ENCODE peak calls at places on chromosomes 7 and 10, in seven cellular contexts. M, E, I, O, H, D and A are unnamed samples.

GRCh38 chr7:99112097-99112496 is 31.8 kb downstream of the SMURF1 start:
- DNase-seq in E (peak; percentile 59), D (no peak), O (no peak), H (no peak), I (no peak), M (no peak), A (no peak)

GRCh38 chr7:38452615-38453014 is 178.6 kb downstream of the AMPH start:
- DNase-seq in M (no peak), O (no peak), H (no peak), E (no peak), D (no peak), I (no peak), A (no peak)

GRCh38 chr10:451856-452255 is 237.6 kb downstream of the DIP2C start:
- DNase-seq in M (no peak), I (no peak), O (no peak), D (no peak), H (no peak), E (no peak), A (no peak)

GRCh38 chr10:28939352-28940157 is 262.2 kb downstream of the BAMBI start:
- DNase-seq in O (no peak), E (no peak), M (peak; percentile 97), H (peak; percentile 73), D (peak; percentile 53), I (no peak), A (peak; percentile 39)

GRCh38 chr10:35934637-35934995 is 292.5 kb upstream of the FZD8 start:
- DNase-seq in E (no peak), O (no peak), D (no peak), M (no peak), H (no peak), I (no peak), A (no peak)

GRCh38 chr10:17645591-17646345 is 1.8 kb downstream of the STAM start:
- DNase-seq in D (no peak), O (no peak), M (no peak), E (peak; percentile 67), H (no peak), I (no peak), A (no peak)

GRCh38 chr7:77727936-77728701 is 31.9 kb downstream of the RSBN1L start:
- DNase-seq in O (no peak), H (no peak), I (no peak), M (no peak), D (no peak), E (no peak), A (no peak)

GRCh38 chr10:52027055-52027454 is 287.0 kb upstream of the DKK1 start:
- DNase-seq in H (no peak), M (no peak), I (no peak), D (no peak), E (no peak), O (no peak), A (no peak)

GRCh38 chr7:23299770-23300300 is 696 bp downstream of the MALSU1 start:
- DNase-seq in D (peak; percentile 41), O (no peak), E (no peak), H (no peak), M (no peak), I (no peak), A (no peak)

GRCh38 chr7:83751217-83751616 is 102.3 kb upstream of the SEMA3E start:
- DNase-seq in E (peak; percentile 77), H (no peak), I (no peak), O (no peak), D (no peak), M (peak; percentile 29), A (no peak)

GRCh38 chr10:94066411-94066810 is 72.7 kb downstream of the PLCE1 start:
- DNase-seq in M (peak; percentile 30), O (no peak), H (no peak), I (no peak), E (peak; percentile 14), D (no peak), A (no peak)
- TF ChIP-seq CTCF in M (no peak), O (no peak), H (no peak), I (no peak), E (no peak), D (no peak), A (no peak)

GRCh38 chr7:111096997-111097396 is 6.1 kb downstream of the LRRN3 start:
- DNase-seq in H (no peak), O (no peak), D (no peak), I (no peak), M (no peak), E (no peak), A (no peak)
- H3K4me3 ChIP-seq in H (no peak overlapping the region), O (no peak overlapping the region), D (no peak overlapping the region), I (no peak overlapping the region), M (no peak overlapping the region), E (no peak overlapping the region), A (no peak overlapping the region)

GRCh38 chr7:142153400-142153799 is 41.9 kb downstream of the MGAM2 start:
- DNase-seq in D (no peak), I (no peak), E (peak; percentile 44), M (peak; percentile 17), H (no peak), O (no peak), A (no peak)
- TF ChIP-seq CTCF in D (peak; percentile 44), I (peak; percentile 8), E (peak; percentile 56), M (peak; percentile 73), H (no peak), O (peak; percentile 20), A (no peak)

GRCh38 chr7:64758151-64758550 is 36.1 kb upstream of the ZNF138 start:
- DNase-seq in E (peak; percentile 13), M (no peak), D (no peak), O (no peak), I (no peak), H (no peak), A (no peak)

GRCh38 chr7:64747802-64748201 is 46.4 kb upstream of the ZNF138 start:
- DNase-seq in O (no peak), D (no peak), H (no peak), M (no peak), E (no peak), I (no peak), A (no peak)

GRCh38 chr7:64755881-64756280 is 38.3 kb upstream of the ZNF138 start:
- DNase-seq in E (no peak), M (no peak), D (no peak), I (no peak), H (no peak), O (no peak), A (no peak)

DNA sequence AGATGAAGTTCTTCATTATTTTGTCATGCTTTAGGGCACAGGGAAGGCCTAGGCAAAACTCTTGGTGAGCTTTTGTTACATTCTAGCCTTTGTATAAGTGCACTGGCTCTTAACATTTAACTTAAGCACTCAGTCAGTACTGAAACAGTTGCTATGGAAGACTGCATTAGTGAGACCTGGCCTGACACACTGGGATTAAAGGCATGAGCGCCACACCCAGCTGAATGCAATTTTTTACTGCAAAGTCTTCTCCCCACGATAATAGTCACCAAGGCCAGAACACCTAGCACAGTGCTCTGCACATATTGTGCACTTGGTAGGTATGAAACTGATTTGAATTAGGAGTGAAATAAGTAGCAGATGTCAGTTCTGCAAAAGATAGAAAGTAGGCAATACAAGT is 41.2 kb upstream of the ZNF138 start:
- DNase-seq in I (no peak), O (no peak), E (no peak), M (no peak), D (no peak), H (no peak), A (no peak)
- H3K4me3 ChIP-seq in I (no peak overlapping the region), O (no peak overlapping the region), E (no peak overlapping the region), M (no peak overlapping the region), D (no peak overlapping the region), H (no peak overlapping the region), A (no peak overlapping the region)

GRCh38 chr10:119252470-119253151 is 45.2 kb downstream of the GRK5 start:
- DNase-seq in O (no peak), D (no peak), E (no peak), I (no peak), M (no peak), H (no peak), A (no peak)

GRCh38 chr10:119253433-119254174 is 46.2 kb downstream of the GRK5 start:
- DNase-seq in M (peak; percentile 96), H (peak; percentile 89), O (peak; percentile 97), I (peak; percentile 48), E (peak; percentile 87), D (peak; percentile 97), A (peak; percentile 75)

GRCh38 chr10:119251315-119251708 is 43.9 kb downstream of the GRK5 start:
- DNase-seq in M (peak; percentile 84), H (peak; percentile 90), E (no peak), I (no peak), D (peak; percentile 80), O (no peak), A (no peak)

GRCh38 chr10:119250641-119251314 is 43.4 kb downstream of the GRK5 start:
- DNase-seq in D (peak; percentile 93), I (no peak), H (no peak), M (peak; percentile 91), E (peak; percentile 81), O (no peak), A (no peak)

DNA sequence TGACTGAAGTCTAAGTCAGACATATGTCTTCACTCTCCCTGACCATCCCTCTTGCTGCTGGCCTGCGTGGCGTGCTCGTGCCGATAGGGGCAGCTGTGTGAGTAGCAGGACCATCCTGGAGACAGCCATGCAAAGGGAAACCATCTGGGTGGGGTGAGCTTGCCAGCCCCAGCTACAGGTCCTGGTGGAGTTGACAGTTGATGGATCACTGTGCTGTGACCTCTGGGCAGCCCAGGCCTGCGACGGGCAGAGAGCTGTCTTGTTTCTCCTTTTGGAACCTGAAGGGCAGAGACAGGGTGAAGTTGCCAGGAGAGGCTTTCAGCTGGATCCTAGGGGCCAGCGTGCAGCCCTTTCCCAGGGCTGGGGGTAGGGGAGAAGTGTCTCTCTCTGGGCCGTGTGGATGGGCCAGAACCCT is 44.7 kb downstream of the GRK5 start:
- DNase-seq in D (no peak), O (no peak), M (no peak), H (no peak), I (no peak), E (no peak), A (peak; percentile 44)
- TF ChIP-seq CTCF in D (no peak), O (no peak), M (peak; percentile 40), H (no peak), I (no peak), E (no peak), A (peak; percentile 42)

DNA sequence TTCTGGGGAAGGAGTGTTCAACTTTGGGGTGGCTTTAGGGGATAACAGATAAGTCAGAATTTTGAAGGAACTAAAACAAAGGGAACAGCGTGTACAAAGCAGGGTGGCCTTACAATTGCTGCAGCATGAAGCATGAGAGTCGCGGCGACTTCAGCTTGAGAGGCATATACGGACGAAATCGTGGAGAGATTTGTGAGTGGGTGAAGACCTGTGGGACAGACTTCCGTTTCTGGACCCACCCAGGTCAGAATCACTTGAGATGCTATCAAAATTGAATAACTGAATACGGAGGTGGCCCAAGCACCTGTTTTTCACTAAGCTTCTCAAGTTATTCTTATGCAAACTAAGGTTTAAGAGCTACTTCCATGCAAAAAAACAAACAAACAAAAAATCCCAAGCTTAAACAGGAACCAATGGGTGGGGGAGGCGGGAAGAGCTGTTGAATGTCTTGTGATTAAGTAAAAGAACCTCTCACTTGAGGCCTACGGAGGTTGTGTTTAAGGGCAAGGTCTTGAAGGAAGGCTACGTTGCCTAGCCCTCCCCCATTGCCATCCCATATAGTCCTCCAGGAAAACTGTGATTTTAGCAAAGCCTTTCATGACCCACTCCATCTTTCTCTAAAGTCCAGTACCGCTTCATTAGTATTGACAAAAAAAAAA is 1.4 kb upstream of the TRIM24 start:
- DNase-seq in M (no peak), O (no peak), H (no peak), E (no peak), I (no peak), D (peak; percentile 45), A (no peak)
- H3K4me3 ChIP-seq in M (no peak overlapping the region), O (no peak overlapping the region), H (no peak overlapping the region), E (no peak overlapping the region), I (no peak overlapping the region), D (no peak overlapping the region), A (no peak overlapping the region)